ENCODE peak calls at places on chromosomes 6 and 20, in six cellular contexts. One of them, this sample, is unnamed.
A peak's percentile ranks its signal among the peaks of the same experiment; 100 is the strongest.

GRCh38 chr20:10637563-10637962 is 36.2 kb downstream of the JAG1 start:
- DNase-seq in RPMI7951: no peak
- DNase-seq in activated CD4-positive, alpha-beta T cell treated with anti-CD3 and anti-CD28 coated beads, Interleukin-2, amount 50 U/mL, for 1 hour: no peak
- DNase-seq in dorsolateral prefrontal cortex: no peak
- DNase-seq in GM19239: no peak
- DNase-seq in skeletal muscle cell: no peak
- DNase-seq in this sample: no peak

GRCh38 chr6:166566026-166567011 is 20.2 kb downstream of the RAMACL start:
- DNase-seq in RPMI7951: no peak
- DNase-seq in activated CD4-positive, alpha-beta T cell treated with anti-CD3 and anti-CD28 coated beads, Interleukin-2, amount 50 U/mL, for 1 hour: no peak
- DNase-seq in dorsolateral prefrontal cortex: no peak
- DNase-seq in GM19239: no peak
- DNase-seq in skeletal muscle cell: no peak
- DNase-seq in this sample: no peak

GRCh38 chr20:1478566-1478965 is 11.9 kb upstream of the NSFL1C start:
- DNase-seq in RPMI7951: peak; percentile 90
- DNase-seq in activated CD4-positive, alpha-beta T cell treated with anti-CD3 and anti-CD28 coated beads, Interleukin-2, amount 50 U/mL, for 1 hour: no peak
- DNase-seq in dorsolateral prefrontal cortex: no peak
- DNase-seq in GM19239: no peak
- DNase-seq in skeletal muscle cell: no peak
- DNase-seq in this sample: no peak

GRCh38 chr6:116883005-116883404 is 6.0 kb downstream of the RFX6 start:
- DNase-seq in RPMI7951: peak; percentile 15
- DNase-seq in activated CD4-positive, alpha-beta T cell treated with anti-CD3 and anti-CD28 coated beads, Interleukin-2, amount 50 U/mL, for 1 hour: no peak
- DNase-seq in dorsolateral prefrontal cortex: no peak
- DNase-seq in GM19239: no peak
- DNase-seq in skeletal muscle cell: no peak
- DNase-seq in this sample: no peak

GRCh38 chr6:52530351-52530750 is 46.5 kb downstream of the TRAM2 start:
- DNase-seq in RPMI7951: no peak
- DNase-seq in activated CD4-positive, alpha-beta T cell treated with anti-CD3 and anti-CD28 coated beads, Interleukin-2, amount 50 U/mL, for 1 hour: no peak
- DNase-seq in dorsolateral prefrontal cortex: no peak
- DNase-seq in GM19239: no peak
- DNase-seq in skeletal muscle cell: no peak
- DNase-seq in this sample: no peak

GRCh38 chr6:29626948-29627761 is 5.8 kb downstream of the GABBR1 start:
- DNase-seq in RPMI7951: no peak
- DNase-seq in activated CD4-positive, alpha-beta T cell treated with anti-CD3 and anti-CD28 coated beads, Interleukin-2, amount 50 U/mL, for 1 hour: no peak
- DNase-seq in dorsolateral prefrontal cortex: no peak
- DNase-seq in GM19239: no peak
- DNase-seq in skeletal muscle cell: no peak
- DNase-seq in this sample: no peak

GRCh38 chr6:87213364-87213763 is 58.0 kb downstream of the ZNF292 start:
- DNase-seq in RPMI7951: no peak
- DNase-seq in activated CD4-positive, alpha-beta T cell treated with anti-CD3 and anti-CD28 coated beads, Interleukin-2, amount 50 U/mL, for 1 hour: no peak
- DNase-seq in dorsolateral prefrontal cortex: no peak
- DNase-seq in GM19239: no peak
- DNase-seq in skeletal muscle cell: no peak
- DNase-seq in this sample: no peak

GRCh38 chr6:108850669-108851467 is 2.6 kb downstream of the ARMC2 start:
- DNase-seq in RPMI7951: no peak
- DNase-seq in activated CD4-positive, alpha-beta T cell treated with anti-CD3 and anti-CD28 coated beads, Interleukin-2, amount 50 U/mL, for 1 hour: no peak
- DNase-seq in dorsolateral prefrontal cortex: no peak
- DNase-seq in GM19239: no peak
- DNase-seq in skeletal muscle cell: no peak
- DNase-seq in this sample: no peak

GRCh38 chr6:3822747-3823445 is 26.3 kb upstream of the FAM50B start:
- DNase-seq in RPMI7951: peak; percentile 64
- DNase-seq in activated CD4-positive, alpha-beta T cell treated with anti-CD3 and anti-CD28 coated beads, Interleukin-2, amount 50 U/mL, for 1 hour: no peak
- DNase-seq in dorsolateral prefrontal cortex: no peak
- DNase-seq in GM19239: no peak
- DNase-seq in skeletal muscle cell: no peak
- DNase-seq in this sample: no peak

GRCh38 chr20:59013959-59014608 is 5.1 kb upstream of the TUBB1 start:
- DNase-seq in RPMI7951: peak; percentile 72
- DNase-seq in activated CD4-positive, alpha-beta T cell treated with anti-CD3 and anti-CD28 coated beads, Interleukin-2, amount 50 U/mL, for 1 hour: no peak
- DNase-seq in dorsolateral prefrontal cortex: no peak
- DNase-seq in GM19239: no peak
- DNase-seq in skeletal muscle cell: peak; percentile 27
- DNase-seq in this sample: no peak